ENCODE peak calls at places on chromosomes 5 and 9, in ten cellular contexts. E is GM20000, W is kidney, Z is AG04450, T is MM.1S, I is RWPE1, N is A549, A is fibroblast of lung, D is PC-3, M is brain microvascular endothelial cell. G is an unnamed sample.

GRCh38 chr5:38607930-38608545 is 51.6 kb upstream of the LIFR start:
- DNase-seq in E (no peak), W (no peak), Z (peak), T (no peak), I (no peak), N (no peak), A (peak), D (peak), M (peak), G (no peak)

GRCh38 chr5:100841358-100842076 is 61.6 kb downstream of the ST8SIA4 start:
- DNase-seq in E (no peak), W (no peak), Z (no peak), T (no peak), I (no peak), N (no peak), A (no peak), D (peak), M (peak), G (no peak)

GRCh38 chr9:4137755-4138154 is 162.1 kb downstream of the GLIS3 start:
- DNase-seq in E (no peak), W (no peak), Z (no peak), T (no peak), I (peak), N (peak), A (peak), D (peak), M (peak), G (no peak)

GRCh38 chr9:100427366-100428263 is 672 bp downstream of the MSANTD3 start:
- DNase-seq in E (no peak), W (peak), Z (no peak), T (peak), I (peak), N (peak), A (peak), D (peak), M (peak), G (peak)

GRCh38 chr9:89632136-89633135 is 27.6 kb downstream of the GADD45G start:
- DNase-seq in E (no peak), W (peak), Z (no peak), T (no peak), I (no peak), N (no peak), A (no peak), D (no peak), M (no peak), G (no peak)

GRCh38 chr9:115591584-115591984 is 473.6 kb upstream of the TNC start:
- DNase-seq in E (peak), W (no peak), Z (peak), T (peak), I (peak), N (peak), A (peak), D (peak), M (peak), G (peak)

GRCh38 chr5:131986161-131986912 is 25.1 kb downstream of the ACSL6 start:
- DNase-seq in E (no peak), W (peak), Z (no peak), T (no peak), I (no peak), N (no peak), A (no peak), D (no peak), M (no peak), G (no peak)

GRCh38 chr9:70034292-70034711 is 9.3 kb upstream of the MAMDC2 start:
- DNase-seq in E (no peak), W (no peak), Z (no peak), T (no peak), I (no peak), N (no peak), A (no peak), D (no peak), M (no peak), G (no peak)

GRCh38 chr5:10563940-10564837 is at the start of gene ANKRD33B:
- DNase-seq in E (peak), W (peak), Z (no peak), T (peak), I (peak), N (peak), A (peak), D (peak), M (peak), G (no peak)

GRCh38 chr9:81976351-81976750 is 12.2 kb upstream of the SPATA31D1 start:
- DNase-seq in E (no peak), W (no peak), Z (no peak), T (no peak), I (no peak), N (no peak), A (no peak), D (no peak), M (no peak), G (no peak)

GRCh38 chr5:134053840-134054338 is 49.1 kb upstream of the VDAC1 start:
- DNase-seq in E (no peak), W (peak), Z (no peak), T (no peak), I (no peak), N (no peak), A (no peak), D (peak), M (no peak), G (no peak)

GRCh38 chr9:130290353-130291181 is 25.0 kb downstream of the HMCN2 start:
- DNase-seq in E (no peak), W (peak), Z (no peak), T (no peak), I (no peak), N (no peak), A (peak), D (no peak), M (no peak), G (no peak)

GRCh38 chr9:126088336-126088735 is 238.3 kb upstream of the MVB12B start:
- DNase-seq in E (no peak), W (peak), Z (no peak), T (no peak), I (no peak), N (no peak), A (no peak), D (no peak), M (no peak), G (no peak)

GRCh38 chr9:126089789-126090188 is 236.8 kb upstream of the MVB12B start:
- DNase-seq in E (no peak), W (peak), Z (no peak), T (no peak), I (no peak), N (no peak), A (no peak), D (no peak), M (no peak), G (no peak)

GRCh38 chr9:126080641-126081040 is 246.0 kb upstream of the MVB12B start:
- DNase-seq in E (no peak), W (no peak), Z (no peak), T (no peak), I (no peak), N (no peak), A (no peak), D (no peak), M (no peak), G (no peak)

GRCh38 chr9:126081746-126082145 is 244.9 kb upstream of the MVB12B start:
- DNase-seq in E (no peak), W (no peak), Z (no peak), T (no peak), I (no peak), N (no peak), A (no peak), D (no peak), M (no peak), G (no peak)

DNA sequence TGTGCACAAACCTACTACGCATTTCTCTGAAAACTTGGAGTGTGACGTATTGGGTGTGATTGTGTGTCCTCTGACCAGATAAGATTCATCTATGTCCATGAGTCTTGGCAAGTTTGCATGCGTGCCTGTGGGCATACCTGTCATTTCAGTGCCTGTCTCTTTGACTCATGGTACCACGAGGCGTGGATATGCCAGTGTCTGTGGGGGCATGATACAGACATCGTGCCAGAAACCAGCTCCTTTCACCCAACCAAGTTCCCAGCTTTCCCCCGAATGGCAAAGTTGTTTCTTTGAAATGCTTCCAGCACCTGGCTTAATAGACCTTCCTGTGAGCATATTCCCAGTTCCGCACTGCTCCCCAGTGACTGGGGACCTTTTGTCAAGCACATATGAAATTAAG is 241.9 kb upstream of the MVB12B start:
- DNase-seq in E (no peak), W (peak), Z (no peak), T (no peak), I (no peak), N (no peak), A (no peak), D (no peak), M (no peak), G (no peak)
- TF ChIP-seq CTCF in E (no peak), W (no peak), Z (no peak), T (no peak), I (no peak), N (no peak), A (no peak), D (no peak), M (no peak), G (no peak)

DNA sequence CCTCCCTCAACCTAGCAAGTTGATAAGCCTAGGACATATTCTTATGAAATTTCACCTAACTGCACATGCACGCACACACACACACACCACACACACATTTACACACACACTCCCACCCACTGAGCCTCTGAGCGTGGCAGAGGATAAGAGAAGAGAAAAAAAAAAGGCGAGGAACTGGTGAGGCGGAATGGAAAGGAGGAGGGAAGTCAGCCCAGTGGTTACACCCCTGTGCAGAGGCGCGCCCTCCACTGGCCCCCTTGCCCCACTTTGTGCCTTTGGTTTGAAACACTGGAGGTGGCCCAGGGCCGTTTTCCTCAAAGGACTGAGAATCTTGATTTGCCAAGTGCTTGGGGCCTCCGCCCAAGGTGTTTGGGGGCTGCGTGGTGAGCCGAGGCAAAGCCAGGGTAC is 20.7 kb downstream of the NR2F1 start:
- DNase-seq in E (no peak), W (no peak), Z (no peak), T (no peak), I (no peak), N (no peak), A (no peak), D (no peak), M (no peak), G (no peak)
- TF ChIP-seq CTCF in E (no peak), W (no peak), Z (no peak), T (no peak), I (no peak), N (no peak), A (no peak), D (no peak), M (peak), G (peak)

GRCh38 chr5:80407735-80408474 is at the start of gene ZFYVE16:
- DNase-seq in E (peak), W (peak), Z (peak), T (peak), I (peak), N (peak), A (peak), D (peak), M (peak), G (peak)
- TF ChIP-seq CTCF in E (no peak), W (no peak), Z (peak), T (no peak), I (peak), N (no peak), A (peak), D (peak), M (no peak), G (peak)

DNA sequence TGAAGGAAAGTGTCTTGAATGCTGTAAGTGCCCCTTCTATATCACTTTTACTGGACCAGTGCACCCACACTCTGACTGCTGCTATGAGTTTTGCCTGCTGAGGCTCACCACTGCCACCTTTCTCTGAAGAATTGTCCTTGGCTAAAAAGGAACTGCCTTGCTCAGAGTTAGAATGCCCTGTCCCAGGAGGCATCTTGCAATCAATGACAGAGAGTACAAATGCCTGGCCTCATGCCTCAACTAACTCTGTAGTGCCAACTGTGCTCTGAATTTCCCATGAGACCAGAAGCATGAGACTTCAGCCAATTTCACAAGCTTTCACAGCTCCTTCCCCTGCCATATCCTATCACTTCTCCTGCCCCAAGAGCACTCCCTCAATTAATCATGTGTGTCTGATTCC is 569.7 kb downstream of the ZNF608 start:
- DNase-seq in E (no peak), W (no peak), Z (no peak), T (no peak), I (no peak), N (no peak), A (no peak), D (no peak), M (no peak), G (no peak)
- TF ChIP-seq CTCF in E (no peak), W (no peak), Z (no peak), T (no peak), I (no peak), N (no peak), A (peak), D (no peak), M (peak), G (peak)

GRCh38 chr5:127373858-127374491 is 83.4 kb downstream of the MEGF10 start:
- DNase-seq in E (no peak), W (no peak), Z (no peak), T (no peak), I (no peak), N (no peak), A (no peak), D (no peak), M (no peak), G (no peak)
- TF ChIP-seq CTCF in E (peak), W (no peak), Z (peak), T (peak), I (peak), N (peak), A (no peak), D (peak), M (peak), G (peak)